ENCODE peak calls at places on chromosomes 4 and X, in eight cellular contexts. Q, K, X, C, Y, L, S and B are unnamed samples.

GRCh38 chr4:89247951-89248350 is 59.6 kb downstream of the GPRIN3 start:
- DNase-seq in Q (no peak), K (no peak), X (no peak), C (no peak), Y (no peak), L (no peak), S (no peak), B (no peak)

GRCh38 chr4:680931-681645 is 6.7 kb downstream of the MYL5 start:
- DNase-seq in Q (peak), K (peak), X (no peak), C (no peak), Y (no peak), L (no peak), S (no peak), B (no peak)

GRCh38 chr4:142846729-142847606 is 867 bp upstream of the INPP4B start:
- DNase-seq in Q (peak), K (peak), X (no peak), C (no peak), Y (peak), L (peak), S (peak), B (peak)

GRCh38 chr4:1674682-1675081 is 9.4 kb downstream of the FAM53A start:
- DNase-seq in Q (no peak), K (no peak), X (no peak), C (no peak), Y (no peak), L (no peak), S (no peak), B (no peak)

GRCh38 chr4:100067255-100067654 is 117.2 kb upstream of the H2AZ1 start:
- DNase-seq in Q (no peak), K (no peak), X (no peak), C (no peak), Y (no peak), L (no peak), S (no peak), B (no peak)

GRCh38 chrX:95318882-95319281 is 1365.8 kb upstream of the DIAPH2 start:
- DNase-seq in Q (no peak), K (no peak), X (no peak), C (no peak), Y (no peak), L (no peak), S (no peak), B (no peak)

GRCh38 chr4:141899541-141899940 is 263.2 kb downstream of the IL15 start:
- DNase-seq in Q (no peak), K (no peak), X (no peak), C (no peak), Y (no peak), L (peak), S (no peak), B (no peak)

GRCh38 chrX:133685806-133686205 is 270.5 kb upstream of the GPC4 start:
- DNase-seq in Q (no peak), K (no peak), X (no peak), C (no peak), Y (no peak), L (no peak), S (no peak), B (no peak)

GRCh38 chr4:6042293-6043063 is 24.2 kb upstream of the C4orf50 start:
- DNase-seq in Q (no peak), K (no peak), X (no peak), C (no peak), Y (no peak), L (no peak), S (no peak), B (no peak)

GRCh38 chr4:173333658-173334084 is 487 bp downstream of the HMGB2 start:
- DNase-seq in Q (peak), K (peak), X (peak), C (no peak), Y (peak), L (no peak), S (no peak), B (peak)

GRCh38 chrX:1388651-1389050 is 3.3 kb downstream of the SLC25A6 start:
- DNase-seq in Q (no peak), K (no peak), X (no peak), C (no peak), Y (peak), L (no peak), S (no peak), B (no peak)

DNA sequence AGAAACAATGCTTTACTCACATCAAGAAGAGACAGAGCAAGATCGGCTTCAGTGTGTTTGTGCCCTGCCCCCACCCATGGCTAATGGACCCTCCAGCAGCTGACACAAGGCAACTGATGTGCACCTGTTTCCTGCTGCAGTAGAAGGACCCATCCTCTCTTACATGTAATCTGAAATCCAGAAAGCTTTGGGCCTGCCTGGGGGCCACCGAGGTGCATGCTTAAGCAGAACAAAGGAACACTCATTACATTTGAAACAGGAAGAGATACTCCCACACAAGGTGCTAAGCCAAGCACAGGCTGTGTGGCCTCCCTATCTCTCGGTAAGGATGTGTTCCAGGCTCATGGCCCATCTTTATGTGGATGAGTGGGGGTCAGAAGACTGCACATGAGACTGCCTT is 338.0 kb downstream of the SPOCK3 start:
- DNase-seq in Q (no peak), K (no peak), X (no peak), C (no peak), Y (no peak), L (no peak), S (no peak), B (no peak)
- H3K27ac ChIP-seq in Q (no peak), K (no peak), X (no peak), C (no peak), Y (no peak), L (no peak), S (no peak), B (no peak)

GRCh38 chrX:2432298-2432863 is 68.4 kb downstream of the DHRSX start:
- DNase-seq in Q (no peak), K (no peak), X (no peak), C (no peak), Y (no peak), L (no peak), S (no peak), B (no peak)
- H3K27ac ChIP-seq in Q (no peak), K (no peak), X (no peak), C (no peak), Y (no peak), L (no peak), S (no peak), B (no peak)

DNA sequence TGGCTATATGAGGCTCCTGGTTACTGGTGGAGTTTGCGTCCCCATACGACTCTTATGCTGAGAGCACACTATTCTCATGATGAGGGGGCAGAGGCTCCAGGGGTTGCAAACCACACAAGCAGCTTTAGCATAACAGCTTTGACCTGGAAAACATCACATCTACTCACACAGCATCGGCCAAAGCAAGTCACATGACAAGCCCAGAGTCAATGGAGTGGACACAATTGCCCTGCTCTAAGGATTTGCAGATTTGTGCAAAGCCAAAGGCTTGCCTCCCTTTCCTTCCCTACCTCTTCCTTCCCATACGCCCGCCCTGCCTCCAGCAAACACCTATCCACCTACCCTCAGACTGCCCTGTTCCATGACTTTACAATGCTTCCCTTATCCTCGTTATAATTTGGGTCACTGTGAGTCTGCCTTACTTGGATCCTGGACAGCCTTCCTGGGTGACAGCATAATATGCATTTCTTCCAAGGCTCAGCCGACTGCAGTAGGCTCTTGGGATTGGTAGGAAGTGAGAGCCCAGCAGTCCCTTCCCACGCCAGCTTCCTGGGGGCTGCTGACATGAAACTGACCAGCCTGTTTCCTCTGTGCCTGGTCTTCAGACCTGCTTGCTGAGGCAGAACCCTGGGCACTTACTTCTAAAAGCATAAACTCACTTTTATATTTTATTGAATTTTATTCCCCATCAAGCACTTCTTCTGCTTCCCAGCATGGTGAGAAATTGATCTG is 208.2 kb upstream of the PSAPL1 start:
- DNase-seq in Q (no peak), K (no peak), X (no peak), C (no peak), Y (no peak), L (no peak), S (no peak), B (no peak)
- H3K27ac ChIP-seq in Q (no peak), K (no peak), X (no peak), C (no peak), Y (no peak), L (no peak), S (no peak), B (no peak)

GRCh38 chrX:10235851-10236250 is 79.1 kb downstream of the CLCN4 start:
- DNase-seq in Q (no peak), K (no peak), X (peak), C (no peak), Y (no peak), L (no peak), S (no peak), B (no peak)
- H3K27ac ChIP-seq in Q (peak), K (no peak), X (peak), C (no peak), Y (no peak), L (no peak), S (no peak), B (no peak)

GRCh38 chr4:183407128-183407585 is 37.3 kb upstream of the CDKN2AIP start:
- DNase-seq in Q (peak), K (peak), X (peak), C (no peak), Y (peak), L (peak), S (peak), B (peak)
- H3K27ac ChIP-seq in Q (peak), K (peak), X (peak), C (no peak), Y (no peak), L (no peak), S (peak), B (peak)

GRCh38 chr4:180563977-180564376 is 1679.2 kb upstream of the TENM3 start:
- DNase-seq in Q (no peak), K (no peak), X (no peak), C (no peak), Y (no peak), L (no peak), S (no peak), B (no peak)
- H3K27ac ChIP-seq in Q (no peak), K (no peak), X (no peak), C (no peak), Y (no peak), L (no peak), S (no peak), B (no peak)

DNA sequence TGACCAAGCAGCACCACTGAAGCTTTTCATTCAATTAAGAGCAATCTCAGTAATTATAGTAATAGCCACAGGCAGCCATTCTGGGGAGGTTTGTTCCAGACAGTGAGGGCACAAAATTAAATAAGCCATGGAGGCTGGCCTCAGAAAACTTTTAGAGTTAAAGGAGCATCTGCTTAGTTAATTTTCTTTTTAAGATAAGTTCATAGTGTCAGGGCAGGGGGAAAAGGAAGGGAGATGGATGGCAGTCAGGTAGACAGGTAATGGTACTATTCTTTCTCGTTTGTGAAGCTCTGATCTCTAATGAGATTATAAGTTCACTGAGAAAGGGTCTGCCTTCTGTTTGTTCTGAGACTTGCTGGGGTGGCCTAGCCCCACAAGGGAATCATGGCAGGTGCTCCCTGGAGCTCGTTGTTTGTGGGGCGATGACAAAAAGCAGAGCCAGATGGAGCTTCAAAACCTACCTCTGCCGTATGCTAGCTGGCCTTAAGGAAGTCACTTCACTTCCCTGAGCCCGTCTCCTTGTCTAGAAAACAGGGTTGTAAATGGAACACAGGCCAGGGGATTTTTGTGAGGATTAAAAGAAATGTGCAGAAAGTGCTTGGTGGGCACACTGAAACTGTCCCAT is 44.6 kb upstream of the FGFBP2 start:
- DNase-seq in Q (no peak), K (no peak), X (no peak), C (no peak), Y (no peak), L (no peak), S (no peak), B (no peak)
- H3K27ac ChIP-seq in Q (no peak), K (no peak), X (no peak), C (no peak), Y (no peak), L (no peak), S (no peak), B (no peak)